ENCODE peak calls at places on chromosomes 16 and 17, in eight cellular contexts. P is prostate gland; G is CD8-positive, alpha-beta T cell; N is Caco-2; A is heart left ventricle; J is effector memory CD4-positive, alpha-beta T cell; L is fibroblast of lung; M is GM23248. K is an unnamed sample. For H3K4me1, the result is how much of the 10 kb centered on the place peaks cover.

GRCh38 chr16:57800213-57801097 is 1.8 kb downstream of the KIFC3 start:
- DNase-seq in A (no peak), P (no peak), M (no peak), L (no peak), G (no peak), J (no peak), N (no peak), K (no peak)

GRCh38 chr16:19696312-19696711 is 21.7 kb downstream of the KNOP1 start:
- DNase-seq in A (peak), J (peak), M (peak), L (peak), N (no peak), P (peak), G (peak), K (peak)

GRCh38 chr16:11114366-11115164 is 141.4 kb downstream of the SOCS1 start:
- DNase-seq in L (no peak), A (no peak), J (no peak), M (no peak), G (no peak), P (no peak), N (no peak), K (no peak)

GRCh38 chr17:1275962-1276736 is 3.3 kb upstream of the TRARG1 start:
- DNase-seq in N (peak), P (peak), G (peak), J (peak), A (peak), M (peak), L (no peak), K (peak)

GRCh38 chr17:44772308-44773024 is 13.7 kb downstream of the ADAM11 start:
- DNase-seq in A (peak), L (no peak), P (no peak), M (no peak), J (no peak), G (no peak), N (no peak), K (no peak)

GRCh38 chr16:55250641-55251550 is 73.1 kb upstream of the IRX6 start:
- DNase-seq in A (no peak), G (no peak), J (no peak), L (no peak), N (no peak), M (no peak), P (no peak), K (no peak)

GRCh38 chr17:44315760-44316731 is 7.6 kb downstream of the RUNDC3A start:
- DNase-seq in P (no peak), A (no peak), J (no peak), N (peak), G (no peak), M (no peak), L (no peak), K (no peak)

GRCh38 chr17:22278302-22279275 is 586.3 kb downstream of the KCNJ18 start:
- DNase-seq in M (no peak), P (no peak), J (no peak), N (peak), G (no peak), A (no peak), L (no peak), K (no peak)

DNA sequence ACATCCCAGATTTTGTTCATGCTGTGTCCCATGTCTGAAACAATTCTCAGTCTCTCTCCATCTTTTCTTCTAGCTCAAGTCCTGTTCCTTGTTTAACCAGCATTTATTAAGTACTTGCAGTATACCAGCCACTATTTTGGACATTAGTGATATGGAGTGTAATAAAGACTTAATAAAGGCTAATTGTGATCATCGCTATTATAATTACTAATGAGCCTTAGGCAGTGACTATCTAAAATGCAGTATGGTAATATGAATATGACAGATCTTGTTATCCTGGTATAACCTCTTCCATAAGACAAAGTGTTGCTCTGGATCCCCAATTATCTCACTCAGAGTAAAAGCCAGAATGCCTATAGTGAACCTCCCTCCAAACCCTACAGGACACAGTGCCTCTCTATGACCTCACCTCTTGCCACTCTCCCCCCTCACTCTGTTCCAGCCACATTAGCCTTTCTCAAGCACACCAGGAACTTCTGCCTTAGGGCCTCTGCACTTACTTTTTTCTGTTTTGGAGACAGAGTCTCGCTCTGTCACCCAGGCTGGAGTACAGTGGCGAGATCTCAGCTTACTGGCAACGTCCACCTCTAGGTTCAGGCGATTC is 1.8 kb upstream of the FLOT2 start:
- DNase-seq in G (no peak), M (no peak), N (no peak), J (no peak), P (no peak), L (no peak), A (no peak), K (no peak)
- H3K4me1 ChIP-seq in G (under half), M (under half), N (under half), J (under half), P (under half), L (under half), A (under half), K (under half)

GRCh38 chr17:69192754-69193153 is 35.9 kb downstream of the ABCA10 start:
- DNase-seq in G (no peak), A (no peak), M (no peak), N (no peak), P (no peak), J (no peak), L (no peak), K (no peak)
- H3K4me1 ChIP-seq in G (under half), A (under half), M (under half), N (under half), P (under half), J (under half), L (under half), K (under half)

GRCh38 chr17:17765921-17766320 is 70.9 kb downstream of the SREBF1 start:
- DNase-seq in A (no peak), J (no peak), M (no peak), P (no peak), N (no peak), L (no peak), G (no peak), K (no peak)

GRCh38 chr17:17767096-17767470 is 69.7 kb downstream of the SREBF1 start:
- DNase-seq in N (no peak), P (no peak), J (no peak), M (peak), A (no peak), L (peak), G (no peak), K (no peak)

GRCh38 chr17:17768415-17769088 is 68.2 kb downstream of the SREBF1 start:
- DNase-seq in G (no peak), J (no peak), A (peak), M (no peak), N (no peak), L (no peak), P (peak), K (no peak)

GRCh38 chr17:17766351-17767095 is 70.3 kb downstream of the SREBF1 start:
- DNase-seq in N (no peak), M (no peak), A (no peak), G (no peak), J (no peak), L (no peak), P (no peak), K (no peak)

DNA sequence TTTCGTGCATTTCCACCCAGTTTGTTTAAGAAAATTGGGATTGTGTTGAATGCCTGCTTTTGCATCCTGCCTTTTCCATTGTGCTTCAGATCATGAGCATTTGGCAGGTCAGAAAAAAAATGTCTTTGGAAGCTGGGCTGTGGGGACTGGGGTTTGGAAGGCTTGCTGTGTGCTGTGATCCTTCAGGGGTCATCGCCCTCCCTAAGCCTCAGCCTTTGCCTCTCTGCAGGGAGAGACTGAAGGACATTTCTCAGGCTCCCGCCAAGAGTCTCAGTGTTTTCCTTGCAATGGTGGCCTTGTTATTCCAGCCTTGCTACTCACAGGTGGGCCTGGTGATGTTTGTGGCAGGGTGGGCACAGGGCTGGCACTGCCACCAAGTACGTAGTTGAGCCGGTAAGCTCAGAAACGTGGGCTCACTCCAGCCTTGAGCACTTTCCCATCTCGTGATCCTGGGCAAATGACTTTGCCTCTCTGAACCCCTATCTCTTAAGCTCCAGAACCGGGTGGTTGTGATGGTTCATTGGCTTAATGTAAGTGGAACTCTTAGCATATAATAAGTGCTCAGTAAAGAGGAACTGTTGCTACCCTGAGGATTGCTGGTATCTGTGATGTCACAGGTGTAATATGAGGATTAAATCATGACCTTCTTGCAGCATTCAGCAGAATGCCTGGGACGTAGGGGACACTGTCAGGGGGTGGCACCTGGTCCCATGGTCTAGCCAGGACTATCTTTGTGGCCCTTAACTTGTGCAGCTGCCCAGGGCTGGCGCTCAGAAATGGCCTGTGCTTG is 69.1 kb downstream of the SREBF1 start:
- DNase-seq in A (no peak), G (no peak), L (no peak), J (no peak), N (no peak), M (no peak), P (no peak), K (no peak)
- H3K4me1 ChIP-seq in A (half or more), G (under half), L (under half), J (under half), N (under half), M (under half), P (under half), K (under half)

DNA sequence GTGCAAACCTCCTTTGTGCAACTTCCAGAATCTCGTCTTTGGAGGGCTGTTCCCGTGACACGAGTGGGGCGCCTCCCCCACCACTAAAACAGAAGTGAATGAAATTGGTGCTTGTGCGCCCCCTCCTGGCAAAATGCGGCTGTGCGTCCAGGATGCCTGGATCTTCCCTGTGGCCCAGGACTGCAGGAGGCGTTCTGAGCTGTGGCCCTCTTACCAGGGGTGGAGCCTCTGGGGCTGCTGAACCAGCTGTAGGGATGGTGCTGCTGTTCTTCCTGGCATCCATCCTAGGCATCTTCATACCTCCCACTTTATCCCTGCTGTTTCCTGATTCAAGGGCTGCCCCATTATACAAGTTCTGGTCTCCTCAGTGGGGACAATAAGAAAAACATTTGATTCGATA is 18.5 kb upstream of the NAGLU start:
- DNase-seq in G (peak), L (peak), P (peak), M (peak), J (peak), A (peak), N (peak), K (peak)
- H3K4me1 ChIP-seq in G (under half), L (half or more), P (under half), M (under half), J (under half), A (half or more), N (half or more), K (under half)

DNA sequence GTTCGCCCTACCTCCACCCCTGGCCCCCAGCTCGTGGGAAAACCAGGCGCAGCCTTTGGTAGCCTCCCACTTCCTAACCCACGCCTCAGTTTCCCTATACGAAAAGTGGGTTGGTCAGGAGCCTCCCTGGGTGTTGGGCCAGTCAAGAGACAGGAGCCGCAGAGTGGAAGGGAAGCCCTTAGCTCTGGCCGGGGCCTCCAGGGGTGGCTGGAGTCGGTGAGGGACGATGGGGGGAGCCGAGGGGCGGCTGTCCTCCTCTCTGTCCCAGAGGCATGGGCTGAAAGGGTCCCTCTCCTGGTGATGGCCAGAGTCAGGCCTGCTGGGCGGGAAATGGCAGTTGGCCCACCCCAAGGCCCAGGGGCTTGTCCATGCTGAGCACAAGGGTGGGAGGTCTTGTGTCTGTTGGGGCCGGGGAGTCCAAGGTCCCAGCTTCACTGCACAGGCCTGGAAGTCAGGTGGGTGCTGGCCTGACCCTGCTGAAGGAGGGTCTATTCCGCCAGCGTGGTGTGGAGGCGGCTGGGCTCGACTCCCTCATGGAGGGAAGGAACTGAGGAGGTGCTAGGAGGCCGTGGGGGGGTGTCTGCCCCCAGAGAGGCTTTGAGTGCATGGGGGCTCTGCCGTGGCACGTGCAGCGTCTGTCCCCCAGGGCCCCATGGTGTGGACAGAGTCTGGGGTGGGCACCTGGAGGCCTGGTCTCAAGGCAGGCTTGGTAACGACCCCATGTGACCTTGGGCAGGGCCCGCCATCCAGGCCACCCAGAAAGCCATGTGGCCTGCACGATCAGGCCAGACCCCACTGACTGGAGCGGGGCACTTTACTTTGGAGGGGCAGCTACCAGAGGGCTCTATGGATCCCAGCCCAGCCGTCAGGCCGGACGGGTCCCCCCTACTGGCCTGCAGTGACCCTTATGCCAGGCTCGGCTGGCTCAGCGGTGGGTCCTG is 1.1 kb downstream of the SLC16A3 start:
- DNase-seq in N (no peak), A (peak), P (no peak), M (no peak), G (no peak), L (no peak), J (no peak), K (no peak)
- H3K4me1 ChIP-seq in N (under half), A (under half), P (under half), M (under half), G (under half), L (under half), J (under half), K (under half)

GRCh38 chr17:76272541-76273434 is 7.6 kb downstream of the UBALD2 start:
- DNase-seq in M (no peak), A (no peak), P (no peak), G (peak), L (no peak), N (no peak), J (no peak), K (peak)

GRCh38 chr17:76273923-76274558 is 8.9 kb downstream of the UBALD2 start:
- DNase-seq in G (no peak), L (no peak), N (no peak), P (no peak), A (no peak), M (no peak), J (no peak), K (no peak)

GRCh38 chr17:76271669-76272540 is 6.8 kb downstream of the UBALD2 start:
- DNase-seq in M (no peak), A (no peak), G (peak), L (no peak), P (no peak), J (peak), N (no peak), K (peak)

GRCh38 chr17:76274559-76274956 is 9.4 kb downstream of the UBALD2 start:
- DNase-seq in G (no peak), N (no peak), A (no peak), J (no peak), P (no peak), L (no peak), M (no peak), K (no peak)

GRCh38 chr17:76273435-76273921 is 8.3 kb downstream of the UBALD2 start:
- DNase-seq in P (no peak), A (no peak), G (no peak), J (no peak), N (no peak), L (no peak), M (no peak), K (no peak)
- H3K4me1 ChIP-seq in P (under half), A (under half), G (half or more), J (half or more), N (under half), L (under half), M (under half), K (under half)